ENCODE peak calls at places on chromosomes 5 and 9, in nine cellular contexts. One of them, this sample, is unnamed.

GRCh38 chr9:86795861-86796497 is 151.3 kb downstream of the GAS1 start:
- DNase-seq in brain microvascular endothelial cell: peak
- DNase-seq in AG04449: peak
- DNase-seq in CD8-positive, alpha-beta T cell: no peak
- DNase-seq in GM06990: no peak
- DNase-seq in transverse colon: no peak
- DNase-seq in A549: no peak
- DNase-seq in HCT116: no peak
- DNase-seq in ovary: peak
- DNase-seq in this sample: peak

GRCh38 chr5:153523196-153523595 is 32.7 kb downstream of the GRIA1 start:
- DNase-seq in ovary: no peak
- DNase-seq in HCT116: no peak
- DNase-seq in CD8-positive, alpha-beta T cell: no peak
- DNase-seq in GM06990: no peak
- DNase-seq in brain microvascular endothelial cell: peak
- DNase-seq in transverse colon: no peak
- DNase-seq in A549: no peak
- DNase-seq in AG04449: no peak
- DNase-seq in this sample: peak

GRCh38 chr9:79858509-79858908 is 286.7 kb downstream of the TLE4 start:
- DNase-seq in brain microvascular endothelial cell: peak
- DNase-seq in AG04449: no peak
- DNase-seq in ovary: no peak
- DNase-seq in HCT116: no peak
- DNase-seq in transverse colon: no peak
- DNase-seq in A549: peak
- DNase-seq in GM06990: no peak
- DNase-seq in CD8-positive, alpha-beta T cell: no peak
- DNase-seq in this sample: peak

GRCh38 chr9:129412814-129413536 is 207.9 kb downstream of the C9orf50 start:
- DNase-seq in ovary: peak
- DNase-seq in HCT116: no peak
- DNase-seq in AG04449: peak
- DNase-seq in A549: peak
- DNase-seq in GM06990: peak
- DNase-seq in brain microvascular endothelial cell: peak
- DNase-seq in CD8-positive, alpha-beta T cell: peak
- DNase-seq in transverse colon: peak
- DNase-seq in this sample: peak

GRCh38 chr5:155434267-155434666 is 420.7 kb downstream of the KIF4B start:
- DNase-seq in transverse colon: no peak
- DNase-seq in ovary: no peak
- DNase-seq in HCT116: no peak
- DNase-seq in A549: no peak
- DNase-seq in brain microvascular endothelial cell: no peak
- DNase-seq in GM06990: no peak
- DNase-seq in AG04449: no peak
- DNase-seq in CD8-positive, alpha-beta T cell: no peak
- DNase-seq in this sample: no peak

GRCh38 chr5:93164690-93165089 is 416.3 kb downstream of the NR2F1-AS1 start:
- DNase-seq in AG04449: no peak
- DNase-seq in CD8-positive, alpha-beta T cell: no peak
- DNase-seq in HCT116: peak
- DNase-seq in brain microvascular endothelial cell: peak
- DNase-seq in A549: peak
- DNase-seq in GM06990: no peak
- DNase-seq in transverse colon: peak
- DNase-seq in ovary: no peak
- DNase-seq in this sample: no peak

GRCh38 chr5:138789771-138790242 is 36.6 kb downstream of the CTNNA1 start:
- DNase-seq in AG04449: no peak
- DNase-seq in transverse colon: no peak
- DNase-seq in HCT116: peak
- DNase-seq in A549: peak
- DNase-seq in CD8-positive, alpha-beta T cell: no peak
- DNase-seq in ovary: no peak
- DNase-seq in brain microvascular endothelial cell: peak
- DNase-seq in GM06990: peak
- DNase-seq in this sample: no peak

GRCh38 chr5:71887680-71888079 is 168.6 kb downstream of the CARTPT start:
- DNase-seq in brain microvascular endothelial cell: peak
- DNase-seq in GM06990: peak
- DNase-seq in A549: peak
- DNase-seq in CD8-positive, alpha-beta T cell: no peak
- DNase-seq in transverse colon: no peak
- DNase-seq in HCT116: peak
- DNase-seq in AG04449: peak
- DNase-seq in ovary: no peak
- DNase-seq in this sample: peak

GRCh38 chr9:87875839-87876545 is 6.7 kb upstream of the SPATA31E1 start:
- DNase-seq in ovary: no peak
- DNase-seq in transverse colon: no peak
- DNase-seq in A549: no peak
- DNase-seq in GM06990: no peak
- DNase-seq in CD8-positive, alpha-beta T cell: no peak
- DNase-seq in AG04449: no peak
- DNase-seq in brain microvascular endothelial cell: no peak
- DNase-seq in HCT116: no peak
- DNase-seq in this sample: no peak

GRCh38 chr5:67490543-67491321 is 294.1 kb upstream of the CD180 start:
- DNase-seq in GM06990: no peak
- DNase-seq in CD8-positive, alpha-beta T cell: no peak
- DNase-seq in A549: no peak
- DNase-seq in brain microvascular endothelial cell: no peak
- DNase-seq in HCT116: no peak
- DNase-seq in ovary: no peak
- DNase-seq in transverse colon: peak
- DNase-seq in AG04449: no peak
- DNase-seq in this sample: no peak

GRCh38 chr5:1480217-1480616 is 35.0 kb upstream of the SLC6A3 start:
- DNase-seq in AG04449: no peak
- DNase-seq in ovary: no peak
- DNase-seq in CD8-positive, alpha-beta T cell: no peak
- DNase-seq in GM06990: no peak
- DNase-seq in A549: peak
- DNase-seq in HCT116: no peak
- DNase-seq in transverse colon: peak
- DNase-seq in brain microvascular endothelial cell: no peak
- DNase-seq in this sample: no peak

GRCh38 chr5:3778945-3779344 is 183.3 kb downstream of the IRX1 start:
- DNase-seq in CD8-positive, alpha-beta T cell: no peak
- DNase-seq in ovary: no peak
- DNase-seq in GM06990: no peak
- DNase-seq in transverse colon: no peak
- DNase-seq in AG04449: no peak
- DNase-seq in brain microvascular endothelial cell: no peak
- DNase-seq in HCT116: no peak
- DNase-seq in A549: no peak
- DNase-seq in this sample: no peak

GRCh38 chr5:173591300-173591622 is 25.2 kb downstream of the BOD1 start:
- DNase-seq in brain microvascular endothelial cell: no peak
- DNase-seq in transverse colon: no peak
- DNase-seq in AG04449: no peak
- DNase-seq in A549: no peak
- DNase-seq in HCT116: no peak
- DNase-seq in ovary: no peak
- DNase-seq in CD8-positive, alpha-beta T cell: no peak
- DNase-seq in GM06990: no peak
- DNase-seq in this sample: no peak

GRCh38 chr5:173594061-173594460 is 22.4 kb downstream of the BOD1 start:
- DNase-seq in ovary: no peak
- DNase-seq in GM06990: no peak
- DNase-seq in A549: no peak
- DNase-seq in brain microvascular endothelial cell: peak
- DNase-seq in transverse colon: no peak
- DNase-seq in AG04449: no peak
- DNase-seq in CD8-positive, alpha-beta T cell: no peak
- DNase-seq in HCT116: no peak
- DNase-seq in this sample: no peak

GRCh38 chr5:173595826-173596225 is 20.6 kb downstream of the BOD1 start:
- DNase-seq in CD8-positive, alpha-beta T cell: no peak
- DNase-seq in AG04449: no peak
- DNase-seq in HCT116: no peak
- DNase-seq in transverse colon: no peak
- DNase-seq in GM06990: no peak
- DNase-seq in A549: no peak
- DNase-seq in ovary: no peak
- DNase-seq in brain microvascular endothelial cell: no peak
- DNase-seq in this sample: no peak

GRCh38 chr5:173590436-173591299 is 25.8 kb downstream of the BOD1 start:
- DNase-seq in AG04449: no peak
- DNase-seq in brain microvascular endothelial cell: no peak
- DNase-seq in ovary: no peak
- DNase-seq in CD8-positive, alpha-beta T cell: no peak
- DNase-seq in GM06990: no peak
- DNase-seq in HCT116: no peak
- DNase-seq in transverse colon: no peak
- DNase-seq in A549: no peak
- DNase-seq in this sample: no peak

GRCh38 chr5:173592050-173592669 is 24.3 kb downstream of the BOD1 start:
- DNase-seq in GM06990: no peak
- DNase-seq in CD8-positive, alpha-beta T cell: no peak
- DNase-seq in HCT116: peak
- DNase-seq in ovary: no peak
- DNase-seq in A549: peak
- DNase-seq in AG04449: no peak
- DNase-seq in transverse colon: no peak
- DNase-seq in brain microvascular endothelial cell: no peak
- DNase-seq in this sample: no peak
- TF ChIP-seq CTCF in GM06990: peak
- TF ChIP-seq CTCF in CD8-positive, alpha-beta T cell: no peak
- TF ChIP-seq CTCF in HCT116: peak
- TF ChIP-seq CTCF in ovary: no peak
- TF ChIP-seq CTCF in A549: peak
- TF ChIP-seq CTCF in AG04449: peak
- TF ChIP-seq CTCF in transverse colon: no peak
- TF ChIP-seq CTCF in brain microvascular endothelial cell: peak
- TF ChIP-seq CTCF in this sample: peak

GRCh38 chr9:34097865-34098264 is 28.6 kb downstream of the DCAF12 start:
- DNase-seq in A549: no peak
- DNase-seq in brain microvascular endothelial cell: no peak
- DNase-seq in AG04449: no peak
- DNase-seq in transverse colon: no peak
- DNase-seq in ovary: no peak
- DNase-seq in CD8-positive, alpha-beta T cell: no peak
- DNase-seq in GM06990: no peak
- DNase-seq in HCT116: no peak
- DNase-seq in this sample: no peak
- H3K4me3 ChIP-seq in A549: no peak
- H3K4me3 ChIP-seq in brain microvascular endothelial cell: no peak
- H3K4me3 ChIP-seq in AG04449: no peak
- H3K4me3 ChIP-seq in transverse colon: no peak
- H3K4me3 ChIP-seq in ovary: no peak
- H3K4me3 ChIP-seq in CD8-positive, alpha-beta T cell: no peak
- H3K4me3 ChIP-seq in GM06990: no peak
- H3K4me3 ChIP-seq in HCT116: no peak
- H3K4me3 ChIP-seq in this sample: no peak

DNA sequence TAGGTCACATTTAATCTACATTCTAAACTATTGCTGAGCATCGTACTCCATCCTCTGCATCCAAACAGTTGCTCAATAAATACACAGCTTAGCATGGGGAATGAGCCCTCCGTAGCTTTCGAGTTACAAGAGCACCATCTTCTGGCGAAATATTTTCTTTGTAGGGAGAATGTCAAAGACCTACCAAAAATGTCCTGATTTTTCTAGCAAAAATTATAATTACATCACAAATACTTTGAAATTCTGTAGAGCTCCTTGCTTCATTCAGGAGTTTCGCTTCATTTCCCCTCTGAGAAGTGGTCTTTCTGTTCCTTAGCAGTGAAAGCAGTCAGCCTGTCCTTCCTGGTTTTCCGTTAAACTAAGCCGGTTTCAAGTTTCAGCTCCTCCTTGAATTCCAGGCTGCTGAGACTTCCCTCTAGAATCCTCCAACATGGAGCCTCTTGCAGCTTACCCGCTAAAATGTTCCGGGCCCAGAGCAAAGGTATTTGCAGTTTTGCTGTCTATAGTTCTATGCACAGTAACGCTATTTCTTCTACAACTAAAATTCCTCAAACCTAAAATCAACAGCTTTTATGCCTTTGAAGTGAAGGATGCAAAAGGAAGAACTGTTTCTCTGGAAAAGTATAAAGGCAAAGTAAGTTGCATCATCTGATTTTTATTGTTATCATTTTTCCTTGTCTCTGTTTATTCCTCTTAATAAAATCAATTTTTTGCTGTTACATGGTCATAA is at the start of gene GPX8:
- DNase-seq in AG04449: peak
- DNase-seq in transverse colon: no peak
- DNase-seq in ovary: peak
- DNase-seq in GM06990: no peak
- DNase-seq in CD8-positive, alpha-beta T cell: no peak
- DNase-seq in HCT116: peak
- DNase-seq in A549: peak
- DNase-seq in brain microvascular endothelial cell: peak
- DNase-seq in this sample: peak
- TF ChIP-seq CTCF in AG04449: peak
- TF ChIP-seq CTCF in transverse colon: peak
- TF ChIP-seq CTCF in ovary: no peak
- TF ChIP-seq CTCF in GM06990: peak
- TF ChIP-seq CTCF in CD8-positive, alpha-beta T cell: peak
- TF ChIP-seq CTCF in HCT116: peak
- TF ChIP-seq CTCF in A549: peak
- TF ChIP-seq CTCF in brain microvascular endothelial cell: peak
- TF ChIP-seq CTCF in this sample: peak

GRCh38 chr5:9480499-9480898 is 65.4 kb downstream of the SEMA5A start:
- DNase-seq in AG04449: no peak
- DNase-seq in HCT116: no peak
- DNase-seq in CD8-positive, alpha-beta T cell: no peak
- DNase-seq in GM06990: no peak
- DNase-seq in transverse colon: no peak
- DNase-seq in A549: no peak
- DNase-seq in ovary: no peak
- DNase-seq in brain microvascular endothelial cell: no peak
- DNase-seq in this sample: no peak

GRCh38 chr5:9482381-9482780 is 63.5 kb downstream of the SEMA5A start:
- DNase-seq in ovary: no peak
- DNase-seq in AG04449: no peak
- DNase-seq in HCT116: no peak
- DNase-seq in A549: no peak
- DNase-seq in transverse colon: no peak
- DNase-seq in brain microvascular endothelial cell: no peak
- DNase-seq in CD8-positive, alpha-beta T cell: no peak
- DNase-seq in GM06990: no peak
- DNase-seq in this sample: no peak

GRCh38 chr5:9479981-9480380 is 65.9 kb downstream of the SEMA5A start:
- DNase-seq in CD8-positive, alpha-beta T cell: no peak
- DNase-seq in HCT116: no peak
- DNase-seq in A549: no peak
- DNase-seq in brain microvascular endothelial cell: no peak
- DNase-seq in ovary: no peak
- DNase-seq in transverse colon: no peak
- DNase-seq in GM06990: no peak
- DNase-seq in AG04449: no peak
- DNase-seq in this sample: no peak

GRCh38 chr5:9483251-9483650 is 62.6 kb downstream of the SEMA5A start:
- DNase-seq in HCT116: no peak
- DNase-seq in AG04449: no peak
- DNase-seq in CD8-positive, alpha-beta T cell: no peak
- DNase-seq in GM06990: no peak
- DNase-seq in A549: no peak
- DNase-seq in brain microvascular endothelial cell: no peak
- DNase-seq in transverse colon: no peak
- DNase-seq in ovary: no peak
- DNase-seq in this sample: no peak

GRCh38 chr5:9483779-9484178 is 62.1 kb downstream of the SEMA5A start:
- DNase-seq in transverse colon: no peak
- DNase-seq in brain microvascular endothelial cell: no peak
- DNase-seq in GM06990: no peak
- DNase-seq in A549: no peak
- DNase-seq in HCT116: no peak
- DNase-seq in AG04449: no peak
- DNase-seq in CD8-positive, alpha-beta T cell: no peak
- DNase-seq in ovary: no peak
- DNase-seq in this sample: no peak
- H3K4me3 ChIP-seq in transverse colon: no peak
- H3K4me3 ChIP-seq in brain microvascular endothelial cell: no peak
- H3K4me3 ChIP-seq in GM06990: no peak
- H3K4me3 ChIP-seq in A549: no peak
- H3K4me3 ChIP-seq in HCT116: no peak
- H3K4me3 ChIP-seq in AG04449: no peak
- H3K4me3 ChIP-seq in CD8-positive, alpha-beta T cell: no peak
- H3K4me3 ChIP-seq in ovary: no peak
- H3K4me3 ChIP-seq in this sample: no peak

This sample was measured in AG09309.